ENCODE peak calls at places on chromosomes 1 and 21, in five cellular contexts. One of them, this sample, is unnamed.

GRCh38 chr1:220926146-220926545 is 46.9 kb downstream of the HLX start:
- DNase-seq in HEK293T: no peak
- DNase-seq in T-helper 17 cell: no peak
- DNase-seq in WTC11: no peak
- DNase-seq in lower lobe of right lung: no peak
- DNase-seq in this sample: peak; percentile 24

GRCh38 chr1:21064057-21064456 is 112.6 kb downstream of the EIF4G3 start:
- DNase-seq in T-helper 17 cell: no peak
- DNase-seq in WTC11: no peak
- DNase-seq in lower lobe of right lung: no peak
- DNase-seq in HEK293T: no peak
- DNase-seq in this sample: no peak

GRCh38 chr1:26894263-26894662 is 4.2 kb upstream of the GPN2 start:
- DNase-seq in WTC11: no peak
- DNase-seq in lower lobe of right lung: no peak
- DNase-seq in T-helper 17 cell: no peak
- DNase-seq in HEK293T: no peak
- DNase-seq in this sample: no peak

GRCh38 chr1:74362691-74363090 is 127.5 kb downstream of the TNNI3K start:
- DNase-seq in lower lobe of right lung: no peak
- DNase-seq in WTC11: no peak
- DNase-seq in HEK293T: no peak
- DNase-seq in T-helper 17 cell: no peak
- DNase-seq in this sample: no peak

GRCh38 chr1:214469290-214469689 is 82.1 kb downstream of the PTPN14 start:
- DNase-seq in HEK293T: no peak
- DNase-seq in T-helper 17 cell: no peak
- DNase-seq in WTC11: no peak
- DNase-seq in lower lobe of right lung: no peak
- DNase-seq in this sample: no peak

GRCh38 chr1:115134850-115135484 is 45.7 kb upstream of the TSPAN2 start:
- DNase-seq in lower lobe of right lung: no peak
- DNase-seq in T-helper 17 cell: no peak
- DNase-seq in WTC11: no peak
- DNase-seq in HEK293T: no peak
- DNase-seq in this sample: no peak

GRCh38 chr1:108201682-108202081 is 1.5 kb upstream of the SLC25A24 start:
- DNase-seq in WTC11: no peak
- DNase-seq in T-helper 17 cell: no peak
- DNase-seq in HEK293T: no peak
- DNase-seq in lower lobe of right lung: no peak
- DNase-seq in this sample: no peak

GRCh38 chr1:61692155-61692783 is 32.7 kb downstream of the TM2D1 start:
- DNase-seq in lower lobe of right lung: no peak
- DNase-seq in WTC11: no peak
- DNase-seq in HEK293T: no peak
- DNase-seq in T-helper 17 cell: no peak
- DNase-seq in this sample: no peak

GRCh38 chr1:15153184-15153841 is at the start of gene TMEM51:
- DNase-seq in lower lobe of right lung: peak; percentile 79
- DNase-seq in WTC11: peak; percentile 85
- DNase-seq in T-helper 17 cell: no peak
- DNase-seq in HEK293T: peak; percentile 86
- DNase-seq in this sample: peak; percentile 89

GRCh38 chr1:181504294-181505115 is 21.2 kb downstream of the CACNA1E start:
- DNase-seq in HEK293T: peak; percentile 69
- DNase-seq in T-helper 17 cell: no peak
- DNase-seq in WTC11: peak; percentile 52
- DNase-seq in lower lobe of right lung: no peak
- DNase-seq in this sample: peak; percentile 42

GRCh38 chr1:31785020-31785946 is 21.1 kb upstream of the ADGRB2 start:
- DNase-seq in lower lobe of right lung: peak; percentile 40
- DNase-seq in WTC11: peak; percentile 7
- DNase-seq in T-helper 17 cell: no peak
- DNase-seq in HEK293T: no peak
- DNase-seq in this sample: peak; percentile 49

GRCh38 chr1:34272152-34272551 is 95.4 kb downstream of the C1orf94 start:
- DNase-seq in HEK293T: no peak
- DNase-seq in WTC11: no peak
- DNase-seq in lower lobe of right lung: no peak
- DNase-seq in T-helper 17 cell: no peak
- DNase-seq in this sample: no peak

GRCh38 chr1:1422465-1423244 is 1.6 kb upstream of the ANKRD65 start:
- DNase-seq in T-helper 17 cell: no peak
- DNase-seq in lower lobe of right lung: no peak
- DNase-seq in WTC11: peak; percentile 40
- DNase-seq in HEK293T: no peak
- DNase-seq in this sample: no peak

GRCh38 chr21:32004281-32004680 is 131.5 kb downstream of the HUNK start:
- DNase-seq in HEK293T: no peak
- DNase-seq in lower lobe of right lung: no peak
- DNase-seq in WTC11: no peak
- DNase-seq in T-helper 17 cell: no peak
- DNase-seq in this sample: no peak

GRCh38 chr1:11059166-11059989 is 440 bp downstream of the SRM start:
- DNase-seq in WTC11: no peak
- DNase-seq in T-helper 17 cell: no peak
- DNase-seq in HEK293T: no peak
- DNase-seq in lower lobe of right lung: no peak
- DNase-seq in this sample: peak; percentile 52

GRCh38 chr1:178886551-178886950 is 15.7 kb upstream of the ANGPTL1 start:
- DNase-seq in HEK293T: no peak
- DNase-seq in T-helper 17 cell: no peak
- DNase-seq in WTC11: no peak
- DNase-seq in lower lobe of right lung: no peak
- DNase-seq in this sample: no peak

GRCh38 chr1:213989740-213990472 is 2.1 kb downstream of the PROX1 start:
- DNase-seq in HEK293T: no peak
- DNase-seq in WTC11: no peak
- DNase-seq in T-helper 17 cell: no peak
- DNase-seq in lower lobe of right lung: no peak
- DNase-seq in this sample: no peak

GRCh38 chr1:29124366-29125236 is 898 bp upstream of the TMEM200B start:
- DNase-seq in HEK293T: peak; percentile 93
- DNase-seq in lower lobe of right lung: peak; percentile 72
- DNase-seq in WTC11: peak; percentile 93
- DNase-seq in T-helper 17 cell: peak; percentile 28
- DNase-seq in this sample: peak; percentile 73

GRCh38 chr1:156489166-156489934 is 11.2 kb downstream of the MEF2D start:
- DNase-seq in WTC11: peak; percentile 60
- DNase-seq in HEK293T: no peak
- DNase-seq in lower lobe of right lung: no peak
- DNase-seq in T-helper 17 cell: no peak
- DNase-seq in this sample: peak; percentile 92

GRCh38 chr1:213327318-213327667 is 276.3 kb downstream of the RPS6KC1 start:
- DNase-seq in WTC11: no peak
- DNase-seq in HEK293T: no peak
- DNase-seq in T-helper 17 cell: no peak
- DNase-seq in lower lobe of right lung: peak; percentile 51
- DNase-seq in this sample: no peak

GRCh38 chr1:9193226-9193625 is 41.3 kb upstream of the H6PD start:
- DNase-seq in WTC11: no peak
- DNase-seq in T-helper 17 cell: no peak
- DNase-seq in lower lobe of right lung: no peak
- DNase-seq in HEK293T: no peak
- DNase-seq in this sample: no peak

This sample was measured in glutamatergic neuron.